ENCODE peak calls at places on chromosomes 5 and 9, in ten cellular contexts. One of them, this sample, is unnamed.

GRCh38 chr9:113664176-113664875 is 200.8 kb downstream of the RGS3 start:
- DNase-seq in MCF 10A: no peak
- DNase-seq in neural progenitor cell: no peak
- DNase-seq in sigmoid colon: no peak
- DNase-seq in mucosa of descending colon: no peak
- DNase-seq in Panc1: no peak
- DNase-seq in vagina: no peak
- DNase-seq in DND-41: no peak
- DNase-seq in MM.1S: no peak
- DNase-seq in heart right ventricle: no peak
- DNase-seq in this sample: no peak

GRCh38 chr5:40404613-40405012 is 275.1 kb upstream of the PTGER4 start:
- DNase-seq in MCF 10A: no peak
- DNase-seq in neural progenitor cell: no peak
- DNase-seq in sigmoid colon: no peak
- DNase-seq in mucosa of descending colon: no peak
- DNase-seq in Panc1: no peak
- DNase-seq in vagina: no peak
- DNase-seq in DND-41: no peak
- DNase-seq in MM.1S: peak
- DNase-seq in heart right ventricle: no peak
- DNase-seq in this sample: no peak

GRCh38 chr5:2134543-2135299 is 252.0 kb upstream of the IRX4 start:
- DNase-seq in MCF 10A: peak
- DNase-seq in neural progenitor cell: no peak
- DNase-seq in sigmoid colon: no peak
- DNase-seq in mucosa of descending colon: no peak
- DNase-seq in Panc1: no peak
- DNase-seq in vagina: no peak
- DNase-seq in DND-41: no peak
- DNase-seq in MM.1S: no peak
- DNase-seq in heart right ventricle: no peak
- DNase-seq in this sample: no peak

GRCh38 chr5:157719231-157719630 is 12.0 kb upstream of the THG1L start:
- DNase-seq in MCF 10A: no peak
- DNase-seq in neural progenitor cell: no peak
- DNase-seq in sigmoid colon: no peak
- DNase-seq in mucosa of descending colon: no peak
- DNase-seq in Panc1: no peak
- DNase-seq in vagina: no peak
- DNase-seq in DND-41: no peak
- DNase-seq in MM.1S: no peak
- DNase-seq in heart right ventricle: no peak
- DNase-seq in this sample: no peak

GRCh38 chr5:171601266-171601881 is 181.9 kb downstream of the FGF18 start:
- DNase-seq in MCF 10A: no peak
- DNase-seq in neural progenitor cell: no peak
- DNase-seq in sigmoid colon: no peak
- DNase-seq in mucosa of descending colon: no peak
- DNase-seq in Panc1: no peak
- DNase-seq in vagina: no peak
- DNase-seq in DND-41: peak
- DNase-seq in MM.1S: no peak
- DNase-seq in heart right ventricle: no peak
- DNase-seq in this sample: no peak

GRCh38 chr5:102119252-102119651 is 176.8 kb downstream of the SLCO4C1 start:
- DNase-seq in MCF 10A: no peak
- DNase-seq in neural progenitor cell: no peak
- DNase-seq in sigmoid colon: no peak
- DNase-seq in mucosa of descending colon: no peak
- DNase-seq in Panc1: no peak
- DNase-seq in vagina: no peak
- DNase-seq in DND-41: no peak
- DNase-seq in MM.1S: no peak
- DNase-seq in heart right ventricle: no peak
- DNase-seq in this sample: no peak

GRCh38 chr9:130745210-130745800 is 51.7 kb downstream of the EXOSC2 start:
- DNase-seq in MCF 10A: no peak
- DNase-seq in neural progenitor cell: no peak
- DNase-seq in sigmoid colon: no peak
- DNase-seq in mucosa of descending colon: no peak
- DNase-seq in Panc1: no peak
- DNase-seq in vagina: no peak
- DNase-seq in DND-41: no peak
- DNase-seq in MM.1S: no peak
- DNase-seq in heart right ventricle: no peak
- DNase-seq in this sample: no peak

GRCh38 chr9:36436909-36437308 is 36.8 kb upstream of the RNF38 start:
- DNase-seq in MCF 10A: no peak
- DNase-seq in neural progenitor cell: no peak
- DNase-seq in sigmoid colon: no peak
- DNase-seq in mucosa of descending colon: no peak
- DNase-seq in Panc1: no peak
- DNase-seq in vagina: no peak
- DNase-seq in DND-41: no peak
- DNase-seq in MM.1S: no peak
- DNase-seq in heart right ventricle: peak
- DNase-seq in this sample: no peak

GRCh38 chr5:149238540-149238939 is 33.1 kb upstream of the AFAP1L1 start:
- DNase-seq in MCF 10A: no peak
- DNase-seq in neural progenitor cell: no peak
- DNase-seq in sigmoid colon: no peak
- DNase-seq in mucosa of descending colon: no peak
- DNase-seq in Panc1: no peak
- DNase-seq in vagina: no peak
- DNase-seq in DND-41: no peak
- DNase-seq in MM.1S: no peak
- DNase-seq in heart right ventricle: no peak
- DNase-seq in this sample: no peak
- TF ChIP-seq CTCF in MCF 10A: no peak
- TF ChIP-seq CTCF in neural progenitor cell: peak
- TF ChIP-seq CTCF in sigmoid colon: no peak
- TF ChIP-seq CTCF in mucosa of descending colon: no peak
- TF ChIP-seq CTCF in Panc1: no peak
- TF ChIP-seq CTCF in vagina: no peak
- TF ChIP-seq CTCF in DND-41: no peak
- TF ChIP-seq CTCF in MM.1S: no peak
- TF ChIP-seq CTCF in heart right ventricle: no peak
- TF ChIP-seq CTCF in this sample: no peak

GRCh38 chr5:138536665-138537315 is 6.2 kb downstream of the ETF1 start:
- DNase-seq in MCF 10A: no peak
- DNase-seq in neural progenitor cell: no peak
- DNase-seq in sigmoid colon: no peak
- DNase-seq in mucosa of descending colon: no peak
- DNase-seq in Panc1: no peak
- DNase-seq in vagina: no peak
- DNase-seq in DND-41: no peak
- DNase-seq in MM.1S: no peak
- DNase-seq in heart right ventricle: no peak
- DNase-seq in this sample: no peak
- TF ChIP-seq CTCF in MCF 10A: peak
- TF ChIP-seq CTCF in neural progenitor cell: peak
- TF ChIP-seq CTCF in sigmoid colon: no peak
- TF ChIP-seq CTCF in mucosa of descending colon: no peak
- TF ChIP-seq CTCF in Panc1: peak
- TF ChIP-seq CTCF in vagina: no peak
- TF ChIP-seq CTCF in DND-41: peak
- TF ChIP-seq CTCF in MM.1S: peak
- TF ChIP-seq CTCF in heart right ventricle: peak
- TF ChIP-seq CTCF in this sample: peak

GRCh38 chr5:172669808-172670402 is 28.8 kb downstream of the NEURL1B start:
- DNase-seq in MCF 10A: no peak
- DNase-seq in neural progenitor cell: no peak
- DNase-seq in sigmoid colon: peak
- DNase-seq in mucosa of descending colon: no peak
- DNase-seq in Panc1: no peak
- DNase-seq in vagina: no peak
- DNase-seq in DND-41: no peak
- DNase-seq in MM.1S: no peak
- DNase-seq in heart right ventricle: no peak
- DNase-seq in this sample: no peak

GRCh38 chr5:172667786-172668735 is 27.0 kb downstream of the NEURL1B start:
- DNase-seq in MCF 10A: peak
- DNase-seq in neural progenitor cell: no peak
- DNase-seq in sigmoid colon: peak
- DNase-seq in mucosa of descending colon: no peak
- DNase-seq in Panc1: no peak
- DNase-seq in vagina: no peak
- DNase-seq in DND-41: no peak
- DNase-seq in MM.1S: no peak
- DNase-seq in heart right ventricle: no peak
- DNase-seq in this sample: no peak

GRCh38 chr5:172665049-172665541 is 24.0 kb downstream of the NEURL1B start:
- DNase-seq in MCF 10A: no peak
- DNase-seq in neural progenitor cell: no peak
- DNase-seq in sigmoid colon: peak
- DNase-seq in mucosa of descending colon: no peak
- DNase-seq in Panc1: no peak
- DNase-seq in vagina: no peak
- DNase-seq in DND-41: no peak
- DNase-seq in MM.1S: no peak
- DNase-seq in heart right ventricle: no peak
- DNase-seq in this sample: no peak

GRCh38 chr5:172664018-172664417 is 23.0 kb downstream of the NEURL1B start:
- DNase-seq in MCF 10A: no peak
- DNase-seq in neural progenitor cell: no peak
- DNase-seq in sigmoid colon: no peak
- DNase-seq in mucosa of descending colon: no peak
- DNase-seq in Panc1: no peak
- DNase-seq in vagina: no peak
- DNase-seq in DND-41: no peak
- DNase-seq in MM.1S: no peak
- DNase-seq in heart right ventricle: no peak
- DNase-seq in this sample: no peak

DNA sequence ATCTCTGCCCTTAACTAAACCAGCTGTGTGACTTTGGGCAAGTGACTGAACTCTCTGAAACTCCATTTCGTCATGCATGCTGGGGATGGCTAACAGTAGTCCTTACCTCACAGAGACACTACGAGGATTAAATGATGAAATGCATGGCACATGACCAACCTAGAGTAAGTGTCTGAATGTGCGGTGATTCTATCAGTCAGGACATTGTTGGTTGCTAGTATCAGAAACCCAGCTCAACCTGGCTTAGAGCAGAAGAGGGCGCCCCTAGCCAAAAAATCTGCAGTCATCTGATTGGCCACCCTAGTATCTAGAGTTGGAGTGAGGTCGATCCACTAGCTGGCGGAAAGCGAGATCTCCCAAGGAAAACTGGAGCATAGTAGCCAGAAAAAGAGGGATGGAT is 25.2 kb downstream of the NEURL1B start:
- DNase-seq in MCF 10A: peak
- DNase-seq in neural progenitor cell: no peak
- DNase-seq in sigmoid colon: peak
- DNase-seq in mucosa of descending colon: no peak
- DNase-seq in Panc1: no peak
- DNase-seq in vagina: no peak
- DNase-seq in DND-41: no peak
- DNase-seq in MM.1S: no peak
- DNase-seq in heart right ventricle: no peak
- DNase-seq in this sample: no peak
- TF ChIP-seq CTCF in MCF 10A: no peak
- TF ChIP-seq CTCF in neural progenitor cell: peak
- TF ChIP-seq CTCF in sigmoid colon: no peak
- TF ChIP-seq CTCF in mucosa of descending colon: no peak
- TF ChIP-seq CTCF in Panc1: no peak
- TF ChIP-seq CTCF in vagina: no peak
- TF ChIP-seq CTCF in DND-41: no peak
- TF ChIP-seq CTCF in MM.1S: no peak
- TF ChIP-seq CTCF in heart right ventricle: no peak
- TF ChIP-seq CTCF in this sample: no peak

GRCh38 chr9:23665635-23666034 is 160.4 kb downstream of the ELAVL2 start:
- DNase-seq in MCF 10A: no peak
- DNase-seq in neural progenitor cell: no peak
- DNase-seq in sigmoid colon: no peak
- DNase-seq in mucosa of descending colon: no peak
- DNase-seq in Panc1: no peak
- DNase-seq in vagina: no peak
- DNase-seq in DND-41: no peak
- DNase-seq in MM.1S: no peak
- DNase-seq in heart right ventricle: no peak
- DNase-seq in this sample: no peak
- TF ChIP-seq CTCF in MCF 10A: no peak
- TF ChIP-seq CTCF in neural progenitor cell: no peak
- TF ChIP-seq CTCF in sigmoid colon: no peak
- TF ChIP-seq CTCF in mucosa of descending colon: no peak
- TF ChIP-seq CTCF in Panc1: no peak
- TF ChIP-seq CTCF in vagina: no peak
- TF ChIP-seq CTCF in DND-41: no peak
- TF ChIP-seq CTCF in MM.1S: no peak
- TF ChIP-seq CTCF in heart right ventricle: no peak
- TF ChIP-seq CTCF in this sample: no peak

GRCh38 chr5:151740958-151741373 is 17.5 kb downstream of the ATOX1 start:
- DNase-seq in MCF 10A: no peak
- DNase-seq in neural progenitor cell: no peak
- DNase-seq in sigmoid colon: no peak
- DNase-seq in mucosa of descending colon: no peak
- DNase-seq in Panc1: peak
- DNase-seq in vagina: no peak
- DNase-seq in DND-41: no peak
- DNase-seq in MM.1S: no peak
- DNase-seq in heart right ventricle: no peak
- DNase-seq in this sample: no peak
- TF ChIP-seq CTCF in MCF 10A: no peak
- TF ChIP-seq CTCF in neural progenitor cell: no peak
- TF ChIP-seq CTCF in sigmoid colon: no peak
- TF ChIP-seq CTCF in mucosa of descending colon: no peak
- TF ChIP-seq CTCF in Panc1: peak
- TF ChIP-seq CTCF in vagina: no peak
- TF ChIP-seq CTCF in DND-41: no peak
- TF ChIP-seq CTCF in MM.1S: no peak
- TF ChIP-seq CTCF in heart right ventricle: no peak
- TF ChIP-seq CTCF in this sample: no peak

DNA sequence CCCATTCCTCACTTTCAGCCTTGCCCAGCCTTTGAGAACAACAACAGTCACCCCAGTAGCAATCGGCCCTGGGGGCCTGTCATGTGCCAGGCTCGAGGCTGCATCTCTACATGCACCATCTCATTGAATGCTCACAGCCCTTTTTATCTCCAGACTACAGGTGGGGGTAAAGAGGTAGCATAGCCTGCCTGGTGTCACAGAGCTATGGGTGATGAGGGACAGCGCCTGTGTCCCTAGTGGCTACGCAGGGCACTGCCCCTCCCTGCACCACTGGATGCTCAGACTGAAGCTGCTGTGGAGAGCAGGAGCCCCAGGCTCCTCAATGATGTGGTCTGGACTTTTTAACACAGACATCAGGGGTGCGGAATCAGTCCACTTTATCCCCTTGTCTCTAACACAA is 2.8 kb downstream of the CAMK2A start:
- DNase-seq in MCF 10A: no peak
- DNase-seq in neural progenitor cell: peak
- DNase-seq in sigmoid colon: no peak
- DNase-seq in mucosa of descending colon: no peak
- DNase-seq in Panc1: no peak
- DNase-seq in vagina: no peak
- DNase-seq in DND-41: peak
- DNase-seq in MM.1S: peak
- DNase-seq in heart right ventricle: no peak
- DNase-seq in this sample: no peak
- TF ChIP-seq CTCF in MCF 10A: peak
- TF ChIP-seq CTCF in neural progenitor cell: peak
- TF ChIP-seq CTCF in sigmoid colon: no peak
- TF ChIP-seq CTCF in mucosa of descending colon: no peak
- TF ChIP-seq CTCF in Panc1: no peak
- TF ChIP-seq CTCF in vagina: no peak
- TF ChIP-seq CTCF in DND-41: peak
- TF ChIP-seq CTCF in MM.1S: peak
- TF ChIP-seq CTCF in heart right ventricle: peak
- TF ChIP-seq CTCF in this sample: peak

GRCh38 chr9:133572821-133573361 is 36.3 kb downstream of the FAM163B start:
- DNase-seq in MCF 10A: no peak
- DNase-seq in neural progenitor cell: no peak
- DNase-seq in sigmoid colon: peak
- DNase-seq in mucosa of descending colon: no peak
- DNase-seq in Panc1: no peak
- DNase-seq in vagina: no peak
- DNase-seq in DND-41: no peak
- DNase-seq in MM.1S: no peak
- DNase-seq in heart right ventricle: peak
- DNase-seq in this sample: no peak
- TF ChIP-seq CTCF in MCF 10A: no peak
- TF ChIP-seq CTCF in neural progenitor cell: no peak
- TF ChIP-seq CTCF in sigmoid colon: no peak
- TF ChIP-seq CTCF in mucosa of descending colon: no peak
- TF ChIP-seq CTCF in Panc1: no peak
- TF ChIP-seq CTCF in vagina: no peak
- TF ChIP-seq CTCF in DND-41: no peak
- TF ChIP-seq CTCF in MM.1S: no peak
- TF ChIP-seq CTCF in heart right ventricle: no peak
- TF ChIP-seq CTCF in this sample: no peak

This sample was measured in type B pancreatic cell.